ENCODE peak calls at places on chromosomes 2 and 18, in five cellular contexts. One of them, this sample, is unnamed.

GRCh38 chr2:162840598-162841246 is 2.2 kb upstream of the KCNH7 start:
- DNase-seq in skeletal muscle cell: peak; percentile 33
- DNase-seq in stimulated activated CD8-positive, alpha-beta memory T cell treated with anti-CD3 and anti-CD28 coated beads, Interleukin-12 subunit alpha, Interleukin-12 subunit beta, amount 100 ng/mL, for 4 hours: no peak
- DNase-seq in NCI-H460: peak; percentile 75
- DNase-seq in activated T-cell treated with anti-CD3 and anti-CD28 coated beads for 1 hour: no peak
- DNase-seq in this sample: peak; percentile 60

GRCh38 chr2:239184968-239185903 is 215.6 kb downstream of the HDAC4 start:
- DNase-seq in activated T-cell treated with anti-CD3 and anti-CD28 coated beads for 1 hour: no peak
- DNase-seq in NCI-H460: no peak
- DNase-seq in stimulated activated CD8-positive, alpha-beta memory T cell treated with anti-CD3 and anti-CD28 coated beads, Interleukin-12 subunit alpha, Interleukin-12 subunit beta, amount 100 ng/mL, for 4 hours: no peak
- DNase-seq in skeletal muscle cell: no peak
- DNase-seq in this sample: no peak

GRCh38 chr2:96866986-96867755 is 2.7 kb downstream of the SEMA4C start:
- DNase-seq in activated T-cell treated with anti-CD3 and anti-CD28 coated beads for 1 hour: no peak
- DNase-seq in stimulated activated CD8-positive, alpha-beta memory T cell treated with anti-CD3 and anti-CD28 coated beads, Interleukin-12 subunit alpha, Interleukin-12 subunit beta, amount 100 ng/mL, for 4 hours: no peak
- DNase-seq in NCI-H460: no peak
- DNase-seq in skeletal muscle cell: no peak
- DNase-seq in this sample: no peak

GRCh38 chr2:240203842-240204270 is 63.4 kb upstream of the OTOS start:
- DNase-seq in activated T-cell treated with anti-CD3 and anti-CD28 coated beads for 1 hour: no peak
- DNase-seq in NCI-H460: no peak
- DNase-seq in skeletal muscle cell: no peak
- DNase-seq in stimulated activated CD8-positive, alpha-beta memory T cell treated with anti-CD3 and anti-CD28 coated beads, Interleukin-12 subunit alpha, Interleukin-12 subunit beta, amount 100 ng/mL, for 4 hours: no peak
- DNase-seq in this sample: no peak

GRCh38 chr2:59490994-59491393 is 1062.5 kb downstream of the BCL11A start:
- DNase-seq in skeletal muscle cell: no peak
- DNase-seq in stimulated activated CD8-positive, alpha-beta memory T cell treated with anti-CD3 and anti-CD28 coated beads, Interleukin-12 subunit alpha, Interleukin-12 subunit beta, amount 100 ng/mL, for 4 hours: no peak
- DNase-seq in NCI-H460: no peak
- DNase-seq in activated T-cell treated with anti-CD3 and anti-CD28 coated beads for 1 hour: no peak
- DNase-seq in this sample: no peak

GRCh38 chr18:37393945-37394609 is 171.5 kb downstream of the CELF4 start:
- DNase-seq in NCI-H460: peak; percentile 14
- DNase-seq in activated T-cell treated with anti-CD3 and anti-CD28 coated beads for 1 hour: no peak
- DNase-seq in skeletal muscle cell: peak; percentile 23
- DNase-seq in stimulated activated CD8-positive, alpha-beta memory T cell treated with anti-CD3 and anti-CD28 coated beads, Interleukin-12 subunit alpha, Interleukin-12 subunit beta, amount 100 ng/mL, for 4 hours: no peak
- DNase-seq in this sample: no peak

GRCh38 chr18:9508446-9509025 is 33.2 kb downstream of the RALBP1 start:
- DNase-seq in activated T-cell treated with anti-CD3 and anti-CD28 coated beads for 1 hour: no peak
- DNase-seq in NCI-H460: no peak
- DNase-seq in skeletal muscle cell: no peak
- DNase-seq in stimulated activated CD8-positive, alpha-beta memory T cell treated with anti-CD3 and anti-CD28 coated beads, Interleukin-12 subunit alpha, Interleukin-12 subunit beta, amount 100 ng/mL, for 4 hours: no peak
- DNase-seq in this sample: no peak

GRCh38 chr2:241049739-241050623 is 51.6 kb downstream of the SNED1 start:
- DNase-seq in stimulated activated CD8-positive, alpha-beta memory T cell treated with anti-CD3 and anti-CD28 coated beads, Interleukin-12 subunit alpha, Interleukin-12 subunit beta, amount 100 ng/mL, for 4 hours: no peak
- DNase-seq in skeletal muscle cell: no peak
- DNase-seq in activated T-cell treated with anti-CD3 and anti-CD28 coated beads for 1 hour: no peak
- DNase-seq in NCI-H460: no peak
- DNase-seq in this sample: no peak

GRCh38 chr18:63553117-63553516 is 10.9 kb downstream of the SERPINB12 start:
- DNase-seq in NCI-H460: no peak
- DNase-seq in stimulated activated CD8-positive, alpha-beta memory T cell treated with anti-CD3 and anti-CD28 coated beads, Interleukin-12 subunit alpha, Interleukin-12 subunit beta, amount 100 ng/mL, for 4 hours: no peak
- DNase-seq in activated T-cell treated with anti-CD3 and anti-CD28 coated beads for 1 hour: no peak
- DNase-seq in skeletal muscle cell: peak; percentile 94
- DNase-seq in this sample: peak; percentile 38

GRCh38 chr2:1990724-1991123 is 246.4 kb upstream of the PXDN start:
- DNase-seq in skeletal muscle cell: no peak
- DNase-seq in stimulated activated CD8-positive, alpha-beta memory T cell treated with anti-CD3 and anti-CD28 coated beads, Interleukin-12 subunit alpha, Interleukin-12 subunit beta, amount 100 ng/mL, for 4 hours: no peak
- DNase-seq in activated T-cell treated with anti-CD3 and anti-CD28 coated beads for 1 hour: no peak
- DNase-seq in NCI-H460: no peak
- DNase-seq in this sample: no peak

GRCh38 chr2:58131191-58132011 is 84.8 kb downstream of the VRK2 start:
- DNase-seq in skeletal muscle cell: peak; percentile 75
- DNase-seq in stimulated activated CD8-positive, alpha-beta memory T cell treated with anti-CD3 and anti-CD28 coated beads, Interleukin-12 subunit alpha, Interleukin-12 subunit beta, amount 100 ng/mL, for 4 hours: no peak
- DNase-seq in activated T-cell treated with anti-CD3 and anti-CD28 coated beads for 1 hour: no peak
- DNase-seq in NCI-H460: no peak
- DNase-seq in this sample: peak; percentile 64

GRCh38 chr2:158213743-158214142 is 112.1 kb downstream of the UPP2 start:
- DNase-seq in stimulated activated CD8-positive, alpha-beta memory T cell treated with anti-CD3 and anti-CD28 coated beads, Interleukin-12 subunit alpha, Interleukin-12 subunit beta, amount 100 ng/mL, for 4 hours: no peak
- DNase-seq in activated T-cell treated with anti-CD3 and anti-CD28 coated beads for 1 hour: no peak
- DNase-seq in skeletal muscle cell: no peak
- DNase-seq in NCI-H460: no peak
- DNase-seq in this sample: no peak

GRCh38 chr2:62868947-62869346 is 163.4 kb downstream of the EHBP1 start:
- DNase-seq in stimulated activated CD8-positive, alpha-beta memory T cell treated with anti-CD3 and anti-CD28 coated beads, Interleukin-12 subunit alpha, Interleukin-12 subunit beta, amount 100 ng/mL, for 4 hours: no peak
- DNase-seq in skeletal muscle cell: no peak
- DNase-seq in activated T-cell treated with anti-CD3 and anti-CD28 coated beads for 1 hour: no peak
- DNase-seq in NCI-H460: no peak
- DNase-seq in this sample: no peak

GRCh38 chr2:102126660-102127059 is 15.9 kb upstream of the IL1R1 start:
- DNase-seq in skeletal muscle cell: no peak
- DNase-seq in activated T-cell treated with anti-CD3 and anti-CD28 coated beads for 1 hour: no peak
- DNase-seq in stimulated activated CD8-positive, alpha-beta memory T cell treated with anti-CD3 and anti-CD28 coated beads, Interleukin-12 subunit alpha, Interleukin-12 subunit beta, amount 100 ng/mL, for 4 hours: no peak
- DNase-seq in NCI-H460: no peak
- DNase-seq in this sample: no peak

GRCh38 chr2:239054921-239055320 is 207.0 kb downstream of the TWIST2 start:
- DNase-seq in activated T-cell treated with anti-CD3 and anti-CD28 coated beads for 1 hour: no peak
- DNase-seq in skeletal muscle cell: no peak
- DNase-seq in stimulated activated CD8-positive, alpha-beta memory T cell treated with anti-CD3 and anti-CD28 coated beads, Interleukin-12 subunit alpha, Interleukin-12 subunit beta, amount 100 ng/mL, for 4 hours: no peak
- DNase-seq in NCI-H460: no peak
- DNase-seq in this sample: no peak

GRCh38 chr2:54015809-54016703 is 45.3 kb upstream of the PSME4 start:
- DNase-seq in NCI-H460: peak; percentile 21
- DNase-seq in activated T-cell treated with anti-CD3 and anti-CD28 coated beads for 1 hour: no peak
- DNase-seq in skeletal muscle cell: peak; percentile 64
- DNase-seq in stimulated activated CD8-positive, alpha-beta memory T cell treated with anti-CD3 and anti-CD28 coated beads, Interleukin-12 subunit alpha, Interleukin-12 subunit beta, amount 100 ng/mL, for 4 hours: no peak
- DNase-seq in this sample: no peak

GRCh38 chr2:210626849-210627248 is 70.5 kb downstream of the CPS1 start:
- DNase-seq in skeletal muscle cell: no peak
- DNase-seq in NCI-H460: no peak
- DNase-seq in activated T-cell treated with anti-CD3 and anti-CD28 coated beads for 1 hour: no peak
- DNase-seq in stimulated activated CD8-positive, alpha-beta memory T cell treated with anti-CD3 and anti-CD28 coated beads, Interleukin-12 subunit alpha, Interleukin-12 subunit beta, amount 100 ng/mL, for 4 hours: no peak
- DNase-seq in this sample: peak; percentile 75